ENCODE peak calls at places on chromosomes 12 and 14, in nine cellular contexts. F, Z, J, B, V, I, G, X and W are unnamed samples.

GRCh38 chr12:121514184-121514742 is 66.6 kb downstream of the KDM2B start:
- DNase-seq in F (no peak), Z (no peak), J (no peak), B (no peak), V (no peak), I (no peak), G (no peak), X (no peak), W (no peak)

GRCh38 chr12:89087149-89087834 is 265.0 kb downstream of the DUSP6 start:
- DNase-seq in F (no peak), Z (peak), J (no peak), B (no peak), V (no peak), I (peak), G (no peak), X (peak), W (no peak)

GRCh38 chr14:81991998-81992397 is 458.3 kb upstream of the SEL1L start:
- DNase-seq in F (no peak), Z (no peak), J (no peak), B (no peak), V (no peak), I (no peak), G (no peak), X (peak), W (no peak)

GRCh38 chr14:51674294-51675002 is 22.7 kb downstream of the FRMD6 start:
- DNase-seq in F (peak), Z (no peak), J (peak), B (no peak), V (no peak), I (no peak), G (peak), X (no peak), W (no peak)

GRCh38 chr12:13000935-13001724 is 1.1 kb upstream of the HEBP1 start:
- DNase-seq in F (no peak), Z (peak), J (peak), B (peak), V (peak), I (peak), G (peak), X (peak), W (peak)

GRCh38 chr14:85534435-85534834 is 4.5 kb downstream of the FLRT2 start:
- DNase-seq in F (no peak), Z (peak), J (peak), B (peak), V (no peak), I (peak), G (no peak), X (no peak), W (peak)

GRCh38 chr12:98606367-98606985 is 13.0 kb downstream of the SLC25A3 start:
- DNase-seq in F (no peak), Z (no peak), J (peak), B (no peak), V (no peak), I (no peak), G (no peak), X (no peak), W (no peak)

GRCh38 chr12:55188974-55189556 is 31.8 kb upstream of the OR10A7 start:
- DNase-seq in F (peak), Z (peak), J (peak), B (peak), V (no peak), I (peak), G (peak), X (peak), W (peak)

GRCh38 chr14:51442513-51443175 is 202.6 kb downstream of the TMX1 start:
- DNase-seq in F (peak), Z (no peak), J (peak), B (no peak), V (no peak), I (no peak), G (peak), X (peak), W (no peak)

GRCh38 chr14:23182372-23183014 is 967 bp downstream of the SLC7A8 start:
- DNase-seq in F (no peak), Z (peak), J (no peak), B (peak), V (peak), I (peak), G (no peak), X (peak), W (no peak)

GRCh38 chr12:25377475-25378179 is 126.9 kb upstream of the KRAS start:
- DNase-seq in F (peak), Z (peak), J (peak), B (no peak), V (no peak), I (no peak), G (peak), X (peak), W (no peak)

GRCh38 chr12:2023365-2023764 is 19.1 kb upstream of the DCP1B start:
- DNase-seq in F (no peak), Z (peak), J (no peak), B (peak), V (no peak), I (no peak), G (no peak), X (no peak), W (no peak)

GRCh38 chr14:104166698-104167097 is 28.3 kb downstream of the KIF26A start:
- DNase-seq in F (no peak), Z (no peak), J (no peak), B (no peak), V (no peak), I (no peak), G (no peak), X (no peak), W (no peak)

GRCh38 chr12:55780695-55781094 is 36.8 kb downstream of the SARNP start:
- DNase-seq in F (no peak), Z (no peak), J (peak), B (no peak), V (no peak), I (no peak), G (no peak), X (no peak), W (no peak)

GRCh38 chr12:92908108-92908507 is 21.0 kb downstream of the EEA1 start:
- DNase-seq in F (no peak), Z (no peak), J (no peak), B (no peak), V (no peak), I (no peak), G (no peak), X (no peak), W (no peak)

GRCh38 chr14:52015411-52016030 is 26.2 kb downstream of the RTRAF start:
- DNase-seq in F (peak), Z (peak), J (peak), B (peak), V (no peak), I (peak), G (no peak), X (peak), W (peak)

GRCh38 chr14:95156765-95157194 is 549 bp downstream of the DICER1 start:
- DNase-seq in F (no peak), Z (no peak), J (peak), B (peak), V (peak), I (peak), G (peak), X (peak), W (peak)

GRCh38 chr12:93092559-93092945 is 163.5 kb upstream of the EEA1 start:
- DNase-seq in F (no peak), Z (no peak), J (no peak), B (no peak), V (no peak), I (no peak), G (no peak), X (no peak), W (no peak)

GRCh38 chr12:109387425-109388166 is 39.9 kb downstream of the MYO1H start:
- DNase-seq in F (no peak), Z (peak), J (peak), B (peak), V (no peak), I (no peak), G (peak), X (peak), W (no peak)

GRCh38 chr14:103880986-103881926 is 33.9 kb upstream of the PPP1R13B start:
- DNase-seq in F (no peak), Z (no peak), J (no peak), B (no peak), V (no peak), I (no peak), G (no peak), X (peak), W (no peak)

GRCh38 chr12:21710944-21711343 is 53.3 kb upstream of the LDHB start:
- DNase-seq in F (peak), Z (no peak), J (peak), B (no peak), V (no peak), I (no peak), G (peak), X (no peak), W (no peak)

GRCh38 chr14:71103662-71104484 is 196.6 kb downstream of the PCNX1 start:
- DNase-seq in F (peak), Z (no peak), J (peak), B (peak), V (no peak), I (peak), G (peak), X (peak), W (no peak)

GRCh38 chr12:29640589-29641345 is 143.0 kb downstream of the TMTC1 start:
- DNase-seq in F (peak), Z (peak), J (peak), B (no peak), V (peak), I (peak), G (no peak), X (peak), W (no peak)
- TF ChIP-seq CTCF in F (peak), Z (peak), J (peak), B (no peak), V (no peak), I (no peak), G (no peak), X (no peak), W (no peak)

DNA sequence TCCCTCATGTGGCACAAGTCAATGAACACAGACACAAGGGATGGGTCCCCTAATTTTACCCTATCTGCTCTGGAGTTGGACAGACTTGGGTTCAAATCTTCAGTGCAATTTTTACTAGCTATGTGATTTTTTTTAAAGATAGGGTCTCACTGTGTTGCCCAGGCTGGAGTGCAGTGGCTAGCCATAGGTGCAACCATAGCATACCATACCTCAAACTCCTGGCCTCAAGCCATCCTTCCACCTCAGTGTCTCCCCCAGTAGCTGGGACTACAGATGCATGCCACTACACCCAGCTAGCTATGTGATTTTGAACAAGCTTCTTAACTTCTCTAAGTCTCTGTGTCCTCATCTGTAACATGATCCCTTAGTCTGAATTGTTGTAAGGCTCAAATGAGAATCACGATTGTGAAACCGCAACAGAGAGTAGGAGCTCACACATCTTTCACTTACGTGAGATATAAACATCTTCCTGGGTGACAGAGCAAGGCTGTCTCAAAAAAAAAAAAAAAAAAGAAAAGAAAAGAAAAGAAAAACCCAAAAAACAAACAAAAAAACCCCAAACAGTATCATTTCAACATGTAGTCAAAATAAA is 4.7 kb downstream of the CALCOCO1 start:
- DNase-seq in F (no peak), Z (no peak), J (no peak), B (no peak), V (no peak), I (no peak), G (no peak), X (no peak), W (no peak)
- TF ChIP-seq CTCF in F (no peak), Z (no peak), J (no peak), B (no peak), V (no peak), I (no peak), G (no peak), X (no peak), W (no peak)

GRCh38 chr14:101185081-101185835 is 281.7 kb upstream of the RTL1 start:
- DNase-seq in F (no peak), Z (no peak), J (no peak), B (no peak), V (peak), I (no peak), G (no peak), X (no peak), W (no peak)

GRCh38 chr14:101184104-101184455 is 280.6 kb upstream of the RTL1 start:
- DNase-seq in F (no peak), Z (no peak), J (no peak), B (no peak), V (peak), I (no peak), G (no peak), X (no peak), W (no peak)

GRCh38 chr14:101184562-101184961 is 281.0 kb upstream of the RTL1 start:
- DNase-seq in F (no peak), Z (no peak), J (no peak), B (no peak), V (peak), I (no peak), G (no peak), X (no peak), W (no peak)

GRCh38 chr14:101182476-101182875 is 279.0 kb upstream of the RTL1 start:
- DNase-seq in F (no peak), Z (no peak), J (no peak), B (no peak), V (no peak), I (no peak), G (no peak), X (no peak), W (no peak)

GRCh38 chr14:101183376-101184103 is 280.0 kb upstream of the RTL1 start:
- DNase-seq in F (no peak), Z (peak), J (peak), B (peak), V (peak), I (peak), G (no peak), X (no peak), W (peak)
- TF ChIP-seq CTCF in F (peak), Z (peak), J (peak), B (peak), V (peak), I (peak), G (no peak), X (peak), W (peak)

GRCh38 chr14:77153802-77154201 is 12.2 kb upstream of the ZDHHC22 start:
- DNase-seq in F (no peak), Z (no peak), J (no peak), B (no peak), V (no peak), I (no peak), G (no peak), X (no peak), W (no peak)

GRCh38 chr14:77148510-77149231 is 7.1 kb upstream of the ZDHHC22 start:
- DNase-seq in F (no peak), Z (peak), J (no peak), B (no peak), V (no peak), I (no peak), G (no peak), X (no peak), W (no peak)

GRCh38 chr14:77151918-77152588 is 10.5 kb upstream of the ZDHHC22 start:
- DNase-seq in F (no peak), Z (no peak), J (peak), B (no peak), V (no peak), I (no peak), G (peak), X (no peak), W (no peak)

GRCh38 chr14:77154421-77154820 is 12.8 kb upstream of the ZDHHC22 start:
- DNase-seq in F (no peak), Z (no peak), J (no peak), B (no peak), V (no peak), I (no peak), G (no peak), X (no peak), W (no peak)

GRCh38 chr14:77151245-77151644 is 9.7 kb upstream of the ZDHHC22 start:
- DNase-seq in F (no peak), Z (peak), J (peak), B (peak), V (no peak), I (peak), G (no peak), X (no peak), W (peak)
- TF ChIP-seq CTCF in F (peak), Z (peak), J (peak), B (peak), V (no peak), I (peak), G (peak), X (peak), W (peak)

DNA sequence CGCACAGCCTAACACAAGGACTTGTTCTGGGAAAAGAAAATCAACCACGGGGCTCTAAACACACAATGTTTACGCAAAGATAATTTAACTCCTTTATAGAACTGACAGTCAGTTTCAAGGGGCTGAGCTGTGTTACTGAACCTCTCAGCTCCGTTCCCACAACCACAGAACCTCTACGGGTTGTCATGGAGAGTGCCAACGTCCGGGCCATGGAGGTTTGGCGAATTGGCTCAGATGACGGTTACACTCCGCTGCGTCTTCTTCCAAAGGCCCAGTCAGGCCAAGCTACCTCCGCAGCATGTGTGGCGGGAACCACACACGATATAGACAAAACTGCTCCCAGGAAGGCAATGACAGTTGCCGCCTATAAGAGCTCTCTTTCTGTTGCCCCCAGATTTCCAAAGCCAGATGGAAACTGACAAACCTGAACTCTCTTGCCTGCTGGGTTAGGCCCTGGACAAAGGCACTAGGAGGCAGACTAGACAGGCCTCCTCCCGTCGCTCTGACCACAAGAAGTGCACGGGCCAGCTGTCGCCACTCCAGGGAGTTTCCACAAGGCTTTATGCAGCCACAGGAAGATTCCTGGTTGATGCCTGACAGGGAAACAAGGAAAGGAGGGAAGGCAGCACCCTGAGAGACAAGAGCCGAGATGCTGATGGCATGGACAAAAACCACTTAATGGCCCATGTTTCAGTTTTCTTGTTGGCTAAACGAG is 30.3 kb downstream of the CCDC88C start:
- DNase-seq in F (peak), Z (no peak), J (peak), B (no peak), V (no peak), I (no peak), G (peak), X (no peak), W (no peak)
- TF ChIP-seq CTCF in F (no peak), Z (no peak), J (no peak), B (no peak), V (no peak), I (no peak), G (no peak), X (no peak), W (no peak)